ENCODE peak calls at places on chromosomes 6 and 20, in eight cellular contexts. H is H4, K is cardiac muscle cell, O is cardiac septum, J is C1 segment of cervical spinal cord, R is posterior cingulate gyrus, U is naive B cell, B is memory B cell. C is an unnamed sample.

GRCh38 chr20:62977613-62978558 is 25.4 kb downstream of the SLC17A9 start:
- DNase-seq in H (peak), K (no peak), O (no peak), J (no peak), R (no peak), U (peak), B (peak), C (no peak)

GRCh38 chr20:63178445-63178818 is 37.5 kb downstream of the YTHDF1 start:
- DNase-seq in H (no peak), K (no peak), O (no peak), J (no peak), R (no peak), U (no peak), B (no peak), C (peak)

GRCh38 chr20:13723015-13723414 is 61.7 kb downstream of the ESF1 start:
- DNase-seq in H (no peak), K (no peak), O (no peak), J (no peak), R (no peak), U (no peak), B (no peak), C (no peak)

GRCh38 chr6:74409447-74409846 is 713.4 kb downstream of the CD109 start:
- DNase-seq in H (peak), K (no peak), O (no peak), J (no peak), R (no peak), U (no peak), B (no peak), C (no peak)

GRCh38 chr6:142846459-142846831 is 98.5 kb downstream of the HIVEP2 start:
- DNase-seq in H (no peak), K (no peak), O (no peak), J (no peak), R (no peak), U (no peak), B (no peak), C (no peak)

GRCh38 chr6:170025341-170026271 is 265.3 kb downstream of the DLL1 start:
- DNase-seq in H (no peak), K (no peak), O (peak), J (no peak), R (no peak), U (no peak), B (no peak), C (peak)

GRCh38 chr6:90028995-90029635 is 134.8 kb downstream of the GJA10 start:
- DNase-seq in H (no peak), K (no peak), O (no peak), J (no peak), R (no peak), U (no peak), B (no peak), C (no peak)

GRCh38 chr20:3461191-3461874 is 9.5 kb upstream of the ATRN start:
- DNase-seq in H (no peak), K (no peak), O (no peak), J (no peak), R (no peak), U (no peak), B (no peak), C (no peak)

GRCh38 chr6:55822815-55823214 is 52.6 kb downstream of the BMP5 start:
- DNase-seq in H (no peak), K (no peak), O (no peak), J (no peak), R (no peak), U (no peak), B (no peak), C (no peak)

GRCh38 chr6:22956029-22956715 is 386.8 kb downstream of the HDGFL1 start:
- DNase-seq in H (no peak), K (peak), O (no peak), J (no peak), R (no peak), U (no peak), B (no peak), C (no peak)

GRCh38 chr20:32017711-32018251 is 7.5 kb downstream of the CCM2L start:
- DNase-seq in H (no peak), K (peak), O (no peak), J (no peak), R (no peak), U (peak), B (peak), C (peak)

GRCh38 chr6:52365871-52366540 is 4.1 kb downstream of the PAQR8 start:
- DNase-seq in H (no peak), K (no peak), O (no peak), J (no peak), R (no peak), U (no peak), B (no peak), C (no peak)

GRCh38 chr6:105433723-105434122 is 30.8 kb upstream of the PREP start:
- DNase-seq in H (no peak), K (no peak), O (no peak), J (no peak), R (no peak), U (no peak), B (no peak), C (no peak)

GRCh38 chr6:140203611-140204553 is 829.4 kb upstream of the CITED2 start:
- DNase-seq in H (peak), K (peak), O (no peak), J (no peak), R (no peak), U (no peak), B (no peak), C (no peak)

GRCh38 chr20:48722002-48722731 is 105.6 kb downstream of the PREX1 start:
- DNase-seq in H (peak), K (no peak), O (peak), J (peak), R (no peak), U (peak), B (no peak), C (peak)

GRCh38 chr6:119484598-119484997 is 135.0 kb upstream of the MAN1A1 start:
- DNase-seq in H (peak), K (peak), O (no peak), J (no peak), R (no peak), U (no peak), B (no peak), C (no peak)

C was measured in upper lobe of left lung.